ENCODE peak calls at places on chromosomes 5 and 9, in seven cellular contexts. D is stimulated activated CD8-positive, alpha-beta memory T cell treated with anti-CD3 and anti-CD28 coated beads, Interleukin-15, amount 100 ng/mL, for 4 hours; O is NCI-H1105 treated with DMSO at 0.1 percent for 48 hours; B is anterior cingulate cortex; T is activated naive CD8-positive, alpha-beta T cell treated with anti-CD3 and anti-CD28 coated beads for 36 hours; J is NAMALWA; L is stimulated activated CD4-positive, alpha-beta T cell treated with anti-CD3 and anti-CD28 coated beads, TNF-alpha, amount 100 ng/mL, for 1 hour. X is an unnamed sample.

GRCh38 chr5:89613222-89613956 is 730.4 kb upstream of the MEF2C start:
- DNase-seq in D (no peak), O (no peak), B (no peak), T (no peak), J (no peak), L (no peak), X (no peak)

GRCh38 chr9:68940620-68941019 is 73.3 kb downstream of the PRKACG start:
- DNase-seq in D (no peak), O (no peak), B (no peak), T (no peak), J (no peak), L (no peak), X (no peak)

GRCh38 chr5:81077105-81077504 is 116.9 kb downstream of the RASGRF2 start:
- DNase-seq in D (no peak), O (no peak), B (no peak), T (no peak), J (no peak), L (no peak), X (no peak)

GRCh38 chr5:142871056-142871879 is 101.1 kb downstream of the ARHGAP26 start:
- DNase-seq in D (no peak), O (no peak), B (no peak), T (no peak), J (no peak), L (no peak), X (no peak)

GRCh38 chr5:55613112-55613868 is 78.5 kb upstream of the PLPP1 start:
- DNase-seq in D (no peak), O (no peak), B (no peak), T (no peak), J (no peak), L (no peak), X (no peak)

GRCh38 chr9:93891050-93891449 is 64.1 kb downstream of the BARX1 start:
- DNase-seq in D (no peak), O (no peak), B (no peak), T (no peak), J (no peak), L (no peak), X (no peak)

GRCh38 chr5:14396071-14396470 is 185.5 kb upstream of the OTULINL start:
- DNase-seq in D (no peak), O (no peak), B (no peak), T (no peak), J (no peak), L (no peak), X (no peak)

GRCh38 chr9:120390637-120391190 is 189.3 kb downstream of the CDK5RAP2 start:
- DNase-seq in D (no peak), O (no peak), B (no peak), T (no peak), J (no peak), L (no peak), X (no peak)

GRCh38 chr9:131094622-131095021 is 1.7 kb upstream of the AIF1L start:
- DNase-seq in D (no peak), O (no peak), B (no peak), T (no peak), J (no peak), L (no peak), X (peak)